ENCODE peak calls at places on chromosomes 2 and 18, in four cellular contexts. V is IMR-90, H is GM12878, D is K562. Z is an unnamed sample.

GRCh38 chr18:68604256-68604655 is 110.7 kb downstream of the TMX3 start:
- DNase-seq in V (peak; percentile 13), H (no peak), D (no peak), Z (no peak)

GRCh38 chr2:164735309-164735919 is 106.2 kb downstream of the COBLL1 start:
- DNase-seq in V (no peak), H (no peak), D (no peak), Z (no peak)

GRCh38 chr18:37563810-37564511 is 1.6 kb downstream of the CELF4 start:
- DNase-seq in V (no peak), H (no peak), D (no peak), Z (no peak)

GRCh38 chr18:21109936-21110666 is 1.5 kb downstream of the ROCK1 start:
- DNase-seq in V (peak; percentile 30), H (no peak), D (no peak), Z (no peak)

GRCh38 chr2:88016086-88016947 is at the start of gene RNU2-63P:
- DNase-seq in V (peak; percentile 96), H (peak; percentile 65), D (peak; percentile 85), Z (peak; percentile 93)

GRCh38 chr2:177332041-177332991 is 60.3 kb upstream of the AGPS start:
- DNase-seq in V (peak; percentile 83), H (peak; percentile 45), D (peak; percentile 61), Z (peak; percentile 69)

GRCh38 chr2:26693287-26693849 is 846 bp downstream of the KCNK3 start:
- DNase-seq in V (no peak), H (no peak), D (no peak), Z (no peak)

GRCh38 chr18:78671551-78671950 is 308.1 kb upstream of the SALL3 start:
- DNase-seq in V (no peak), H (no peak), D (no peak), Z (no peak)

GRCh38 chr2:19900536-19901200 is 1.1 kb downstream of the TTC32 start:
- DNase-seq in V (no peak), H (no peak), D (no peak), Z (peak; percentile 35)

GRCh38 chr2:235168174-235168979 is 216.6 kb downstream of the SH3BP4 start:
- DNase-seq in V (no peak), H (no peak), D (no peak), Z (no peak)

GRCh38 chr2:227238242-227239237 is 74.1 kb downstream of the COL4A3 start:
- DNase-seq in V (peak; percentile 61), H (peak; percentile 21), D (peak; percentile 46), Z (peak; percentile 40)

GRCh38 chr2:96906719-96907404 is 37.0 kb upstream of the SEMA4C start:
- DNase-seq in V (no peak), H (no peak), D (no peak), Z (no peak)

GRCh38 chr18:78875268-78875997 is 104.2 kb upstream of the SALL3 start:
- DNase-seq in V (no peak), H (no peak), D (peak; percentile 36), Z (peak; percentile 36)

GRCh38 chr18:67510831-67511230 is 5.7 kb downstream of the DSEL start:
- DNase-seq in V (peak; percentile 33), H (no peak), D (no peak), Z (no peak)

GRCh38 chr2:191878576-191879298 is 31.8 kb upstream of the CAVIN2 start:
- DNase-seq in V (peak; percentile 90), H (no peak), D (no peak), Z (peak; percentile 55)

GRCh38 chr18:49802623-49803022 is 10.7 kb downstream of the ACAA2 start:
- DNase-seq in V (no peak), H (no peak), D (no peak), Z (no peak)

GRCh38 chr2:188909036-188909435 is 65.1 kb upstream of the COL3A1 start:
- DNase-seq in V (peak; percentile 80), H (no peak), D (no peak), Z (no peak)

GRCh38 chr18:55981712-55982475 is 393.9 kb upstream of the TCF4 start:
- DNase-seq in V (no peak), H (no peak), D (peak; percentile 37), Z (no peak)

GRCh38 chr2:160387558-160388262 is 105.9 kb downstream of the RBMS1 start:
- DNase-seq in V (peak; percentile 100), H (no peak), D (no peak), Z (no peak)

GRCh38 chr2:165877565-165878550 is 75.7 kb downstream of the TTC21B start:
- DNase-seq in V (peak; percentile 66), H (peak; percentile 30), D (no peak), Z (no peak)

GRCh38 chr2:220394433-220394832 is 767.0 kb downstream of the SLC4A3 start:
- DNase-seq in V (peak; percentile 58), H (no peak), D (no peak), Z (no peak)

GRCh38 chr18:48410095-48410920 is 1.1 kb upstream of the ZBTB7C start:
- DNase-seq in V (peak; percentile 72), H (no peak), D (peak; percentile 96), Z (peak; percentile 56)

GRCh38 chr2:109663721-109664120 is 49.6 kb downstream of the SOWAHC start:
- DNase-seq in V (peak; percentile 28), H (no peak), D (no peak), Z (no peak)

GRCh38 chr2:24625728-24626484 is 134.9 kb downstream of the NCOA1 start:
- DNase-seq in V (no peak), H (no peak), D (no peak), Z (no peak)

GRCh38 chr2:221569342-221570278 is 2.5 kb downstream of the EPHA4 start:
- DNase-seq in V (no peak), H (no peak), D (no peak), Z (no peak)

GRCh38 chr2:164617466-164617865 is 3.8 kb downstream of the GRB14 start:
- DNase-seq in V (no peak), H (no peak), D (no peak), Z (no peak)

GRCh38 chr2:854460-854859 is 96.2 kb upstream of the SNTG2 start:
- DNase-seq in V (no peak), H (no peak), D (peak; percentile 54), Z (peak; percentile 47)

DNA sequence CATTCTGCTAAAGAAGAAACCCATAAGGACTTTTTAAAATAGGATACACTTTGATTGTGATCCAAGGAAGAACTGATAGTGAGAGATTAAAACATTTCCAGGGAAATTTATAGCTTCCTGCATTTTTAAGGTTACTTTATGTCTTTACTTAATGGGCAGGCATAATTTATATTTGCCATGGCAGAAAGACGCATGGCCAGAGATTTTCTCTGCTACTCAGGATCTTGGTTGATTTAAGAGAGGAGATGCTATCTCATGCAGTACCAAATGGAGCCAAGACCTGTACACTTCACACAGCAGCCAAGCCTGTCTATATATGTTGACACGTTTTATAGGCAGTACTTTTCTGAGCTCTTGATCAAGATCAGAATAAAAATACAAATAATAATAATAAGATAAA is 60.9 kb upstream of the NT5C1B start:
- DNase-seq in V (no peak), H (no peak), D (no peak), Z (no peak)
- TF ChIP-seq RFX5 in V (no peak), H (no peak), D (no peak), Z (no peak)

GRCh38 chr2:217795067-217795466 is 207.7 kb downstream of the TNS1 start:
- DNase-seq in V (no peak), H (no peak), D (no peak), Z (no peak)

GRCh38 chr2:217792611-217793527 is 209.9 kb downstream of the TNS1 start:
- DNase-seq in V (peak; percentile 38), H (no peak), D (peak; percentile 4), Z (no peak)

GRCh38 chr2:217795706-217796465 is 206.9 kb downstream of the TNS1 start:
- DNase-seq in V (no peak), H (no peak), D (no peak), Z (no peak)

GRCh38 chr2:217793566-217794132 is 209.1 kb downstream of the TNS1 start:
- DNase-seq in V (no peak), H (no peak), D (no peak), Z (no peak)

DNA sequence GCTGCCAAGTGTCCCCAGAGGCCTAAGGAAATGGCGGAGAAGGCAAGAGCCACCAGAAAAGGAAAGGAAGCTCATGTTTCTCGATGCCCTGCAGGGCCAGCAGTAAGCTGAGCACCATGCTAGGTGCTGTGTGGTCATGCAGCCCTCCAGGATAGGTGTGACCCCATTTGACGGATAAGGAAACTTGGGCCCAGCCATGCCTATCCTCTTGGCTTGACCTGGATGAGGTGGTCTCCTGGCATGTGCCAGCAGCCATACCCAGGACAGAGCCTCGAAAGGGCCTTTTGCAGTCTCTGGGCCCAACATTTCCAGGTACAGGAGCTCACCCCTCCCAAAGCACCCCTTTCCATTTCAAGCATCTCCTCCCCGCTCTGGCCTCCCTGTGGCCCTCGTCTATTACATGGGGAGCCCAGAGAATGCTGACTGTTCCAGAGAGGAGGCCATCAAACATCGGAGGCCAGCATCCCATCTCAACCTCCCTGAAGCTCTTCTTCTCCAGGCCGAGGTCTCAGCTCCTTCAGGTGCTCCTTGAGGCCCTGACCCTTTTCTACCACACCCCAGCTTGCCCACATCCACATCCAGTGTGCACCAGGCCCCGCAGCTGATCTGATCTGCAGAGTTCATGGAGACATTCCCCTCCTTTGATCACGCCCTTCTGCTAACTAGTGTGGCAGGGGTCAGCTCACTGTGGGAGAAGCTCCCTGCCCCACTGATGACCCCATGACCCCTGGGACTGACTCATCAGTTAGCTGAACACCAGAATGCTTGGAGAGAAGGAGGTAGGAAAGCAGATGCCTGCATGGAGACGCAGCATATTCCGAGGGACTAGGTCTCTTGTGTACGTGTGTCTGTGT is 208.4 kb downstream of the TNS1 start:
- DNase-seq in V (no peak), H (no peak), D (peak; percentile 35), Z (no peak)
- TF ChIP-seq BHLHE40 in V (no peak), H (no peak), D (no peak), Z (no peak)

GRCh38 chr2:229485782-229486181 is 214.7 kb upstream of the PID1 start:
- DNase-seq in V (no peak), H (no peak), D (no peak), Z (no peak)
- TF ChIP-seq RFX5 in V (no peak), H (no peak), D (no peak), Z (no peak)

GRCh38 chr2:10094271-10094814 is 14.1 kb upstream of the CYS1 start:
- DNase-seq in V (no peak), H (no peak), D (no peak), Z (peak; percentile 20)

GRCh38 chr2:10101491-10101890 is 21.0 kb upstream of the RRM2 start:
- DNase-seq in V (no peak), H (no peak), D (no peak), Z (no peak)

GRCh38 chr2:10096641-10097040 is 16.4 kb upstream of the CYS1 start:
- DNase-seq in V (no peak), H (no peak), D (no peak), Z (no peak)

GRCh38 chr2:10103179-10103578 is 19.4 kb upstream of the RRM2 start:
- DNase-seq in V (no peak), H (no peak), D (peak; percentile 66), Z (no peak)

GRCh38 chr2:10097352-10098148 is 17.3 kb upstream of the CYS1 start:
- DNase-seq in V (peak; percentile 43), H (no peak), D (peak; percentile 86), Z (peak; percentile 97)
- TF ChIP-seq BHLHE40 in V (no peak), H (peak; percentile 36), D (no peak), Z (no peak)

GRCh38 chr2:127175406-127175805 is 44.7 kb downstream of the CYP27C1 start:
- DNase-seq in V (peak; percentile 33), H (no peak), D (no peak), Z (no peak)
- TF ChIP-seq RFX5 in V (no peak), H (no peak), D (no peak), Z (no peak)

GRCh38 chr2:64653174-64654062 is at the start of gene SERTAD2:
- DNase-seq in V (peak; percentile 84), H (no peak), D (peak; percentile 95), Z (peak; percentile 82)
- TF ChIP-seq BHLHE40 in V (peak; percentile 65), H (peak; percentile 73), D (peak; percentile 83), Z (no peak)

Z was measured in A549.